ENCODE peak calls at places on chromosomes 12 and 14, in seven cellular contexts. G is astrocyte of the cerebellum, E is right lobe of liver, W is PC-3, L is fibroblast of pulmonary artery, I is progenitor cell of endocrine pancreas, O is lower lobe of right lung. U is an unnamed sample.

GRCh38 chr12:106226884-106227640 is 20.8 kb downstream of the CKAP4 start:
- DNase-seq in G (peak), E (no peak), W (peak), L (peak), I (no peak), O (no peak), U (no peak)

GRCh38 chr14:55131782-55132181 is 2.7 kb downstream of the LGALS3 start:
- DNase-seq in G (no peak), E (no peak), W (peak), L (no peak), I (no peak), O (no peak), U (no peak)

GRCh38 chr14:102500190-102500661 is 9.3 kb downstream of the ANKRD9 start:
- DNase-seq in G (peak), E (no peak), W (no peak), L (peak), I (no peak), O (peak), U (peak)

GRCh38 chr12:74538491-74539258 is 1.0 kb downstream of the ATXN7L3B start:
- DNase-seq in G (no peak), E (no peak), W (peak), L (no peak), I (no peak), O (no peak), U (no peak)

GRCh38 chr14:42224053-42224888 is 617.6 kb downstream of the LRFN5 start:
- DNase-seq in G (peak), E (peak), W (peak), L (peak), I (peak), O (no peak), U (no peak)

GRCh38 chr14:24246765-24247212 is 4.4 kb upstream of the TINF2 start:
- DNase-seq in G (no peak), E (peak), W (no peak), L (no peak), I (no peak), O (no peak), U (no peak)

GRCh38 chr12:131939007-131939406 is 9.9 kb downstream of the PUS1 start:
- DNase-seq in G (no peak), E (no peak), W (no peak), L (no peak), I (no peak), O (peak), U (no peak)

GRCh38 chr12:93766802-93767523 is 89.8 kb downstream of the CRADD start:
- DNase-seq in G (no peak), E (no peak), W (peak), L (peak), I (no peak), O (no peak), U (no peak)

GRCh38 chr14:29528889-29529288 is 398.8 kb downstream of the PRKD1 start:
- DNase-seq in G (peak), E (no peak), W (no peak), L (no peak), I (no peak), O (no peak), U (no peak)

GRCh38 chr12:69007858-69008314 is 74.9 kb upstream of the CPM start:
- DNase-seq in G (no peak), E (no peak), W (peak), L (peak), I (no peak), O (no peak), U (no peak)

GRCh38 chr14:28653521-28653920 is 113.1 kb upstream of the FOXG1 start:
- DNase-seq in G (no peak), E (no peak), W (peak), L (no peak), I (no peak), O (no peak), U (no peak)

GRCh38 chr14:61516957-61517356 is 178.4 kb upstream of the HIF1A start:
- DNase-seq in G (peak), E (no peak), W (peak), L (peak), I (no peak), O (no peak), U (no peak)

GRCh38 chr12:33596061-33596460 is 156.4 kb upstream of the SYT10 start:
- DNase-seq in G (no peak), E (no peak), W (no peak), L (peak), I (no peak), O (no peak), U (no peak)

GRCh38 chr12:88691811-88692210 is 111.5 kb upstream of the KITLG start:
- DNase-seq in G (no peak), E (no peak), W (no peak), L (peak), I (no peak), O (no peak), U (no peak)

GRCh38 chr12:113647048-113647447 is 175.4 kb upstream of the LHX5 start:
- DNase-seq in G (no peak), E (no peak), W (no peak), L (no peak), I (no peak), O (no peak), U (no peak)

GRCh38 chr14:101502761-101503392 is 58.4 kb upstream of the DIO3 start:
- DNase-seq in G (no peak), E (peak), W (no peak), L (no peak), I (no peak), O (peak), U (peak)

GRCh38 chr12:53575502-53576264 is 50.5 kb downstream of the ATF7 start:
- DNase-seq in G (no peak), E (no peak), W (peak), L (peak), I (no peak), O (no peak), U (no peak)

GRCh38 chr14:61478971-61479473 is 157.6 kb downstream of the PRKCH start:
- DNase-seq in G (no peak), E (no peak), W (no peak), L (no peak), I (no peak), O (no peak), U (no peak)

GRCh38 chr12:108650083-108650482 is 16.4 kb upstream of the SELPLG start:
- DNase-seq in G (no peak), E (no peak), W (no peak), L (no peak), I (no peak), O (no peak), U (no peak)

GRCh38 chr14:96017882-96018281 is 21.3 kb upstream of the C14orf132 start:
- DNase-seq in G (no peak), E (no peak), W (no peak), L (no peak), I (no peak), O (no peak), U (no peak)

GRCh38 chr14:35404246-35404495 is 378 bp downstream of the NFKBIA start:
- DNase-seq in G (no peak), E (no peak), W (no peak), L (no peak), I (no peak), O (no peak), U (no peak)

GRCh38 chr14:68935761-68936209 is 43.3 kb downstream of the ACTN1 start:
- DNase-seq in G (no peak), E (peak), W (no peak), L (peak), I (no peak), O (no peak), U (no peak)

GRCh38 chr14:67850066-67850830 is 30.7 kb downstream of the RAD51B start:
- DNase-seq in G (no peak), E (no peak), W (no peak), L (no peak), I (no peak), O (no peak), U (no peak)

GRCh38 chr14:51331651-51332367 is 91.8 kb downstream of the TMX1 start:
- DNase-seq in G (no peak), E (no peak), W (no peak), L (no peak), I (no peak), O (no peak), U (no peak)

GRCh38 chr14:53047302-53047701 is 96.5 kb upstream of the FERMT2 start:
- DNase-seq in G (no peak), E (no peak), W (no peak), L (no peak), I (no peak), O (no peak), U (no peak)

GRCh38 chr12:27901959-27902358 is 70.6 kb downstream of the PTHLH start:
- DNase-seq in G (no peak), E (no peak), W (no peak), L (peak), I (no peak), O (no peak), U (no peak)

GRCh38 chr12:109065154-109065852 is 12.9 kb downstream of the USP30 start:
- DNase-seq in G (no peak), E (peak), W (no peak), L (no peak), I (no peak), O (no peak), U (no peak)

GRCh38 chr14:58118097-58118496 is 33.9 kb downstream of the ARMH4 start:
- DNase-seq in G (no peak), E (no peak), W (peak), L (no peak), I (no peak), O (no peak), U (no peak)

GRCh38 chr12:75662501-75663159 is 151.2 kb upstream of the KRR1 start:
- DNase-seq in G (no peak), E (no peak), W (no peak), L (no peak), I (no peak), O (no peak), U (no peak)

GRCh38 chr14:83556746-83557460 is 1973.0 kb upstream of the FLRT2 start:
- DNase-seq in G (peak), E (no peak), W (peak), L (peak), I (no peak), O (no peak), U (no peak)

GRCh38 chr14:54778618-54779017 is 124.0 kb downstream of the GCH1 start:
- DNase-seq in G (no peak), E (peak), W (no peak), L (no peak), I (no peak), O (no peak), U (no peak)

GRCh38 chr12:118052324-118053070 is 8.5 kb downstream of the WSB2 start:
- DNase-seq in G (peak), E (peak), W (peak), L (peak), I (no peak), O (peak), U (no peak)

GRCh38 chr14:104751539-104752337 is 1.2 kb upstream of the SIVA1 start:
- DNase-seq in G (no peak), E (no peak), W (no peak), L (no peak), I (no peak), O (no peak), U (no peak)

GRCh38 chr14:23571701-23572523 is 4.3 kb upstream of the AP1G2 start:
- DNase-seq in G (no peak), E (no peak), W (no peak), L (no peak), I (no peak), O (no peak), U (no peak)

GRCh38 chr14:76647699-76648298 is 113.5 kb upstream of the VASH1 start:
- DNase-seq in G (peak), E (peak), W (peak), L (peak), I (peak), O (no peak), U (no peak)

GRCh38 chr12:125239563-125239962 is 174.3 kb downstream of the AACS start:
- DNase-seq in G (no peak), E (no peak), W (no peak), L (no peak), I (no peak), O (no peak), U (no peak)
- TF ChIP-seq CTCF in G (no peak), E (no peak), W (no peak), L (no peak), I (no peak), O (no peak), U (no peak)

GRCh38 chr12:22982635-22983034 is 357.7 kb downstream of the ETNK1 start:
- DNase-seq in G (no peak), E (no peak), W (no peak), L (no peak), I (no peak), O (no peak), U (no peak)
- TF ChIP-seq CTCF in G (no peak), E (no peak), W (no peak), L (no peak), I (no peak), O (no peak), U (no peak)

DNA sequence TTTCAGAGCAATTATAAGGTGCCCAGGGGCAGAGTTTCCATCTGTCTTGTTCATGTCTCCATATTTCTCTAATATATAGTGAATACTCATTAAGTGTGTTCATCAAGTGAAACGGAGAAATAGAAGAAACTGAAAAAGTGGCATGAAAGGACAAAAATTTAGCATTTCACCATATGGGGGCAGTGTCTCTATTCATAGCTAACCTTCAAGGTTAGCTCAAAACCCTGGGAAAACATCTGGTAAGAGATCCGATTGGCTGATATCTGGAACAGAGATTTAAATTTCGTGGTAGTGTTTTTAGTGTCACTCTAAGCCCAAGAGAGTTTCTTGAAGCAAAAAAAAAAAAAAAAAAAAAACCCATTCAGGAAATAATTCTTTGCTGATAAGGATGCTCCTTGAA is 367.5 kb downstream of the DAD1 start:
- DNase-seq in G (no peak), E (no peak), W (peak), L (peak), I (no peak), O (no peak), U (no peak)
- TF ChIP-seq CTCF in G (peak), E (no peak), W (peak), L (peak), I (peak), O (peak), U (peak)

GRCh38 chr14:92481386-92481785 is 32.2 kb upstream of the RIN3 start:
- DNase-seq in G (peak), E (peak), W (no peak), L (peak), I (no peak), O (no peak), U (no peak)
- TF ChIP-seq CTCF in G (peak), E (peak), W (peak), L (peak), I (no peak), O (no peak), U (no peak)

GRCh38 chr12:8482446-8483080 is 26.8 kb downstream of the CLEC6A start:
- DNase-seq in G (no peak), E (no peak), W (no peak), L (no peak), I (no peak), O (no peak), U (no peak)

DNA sequence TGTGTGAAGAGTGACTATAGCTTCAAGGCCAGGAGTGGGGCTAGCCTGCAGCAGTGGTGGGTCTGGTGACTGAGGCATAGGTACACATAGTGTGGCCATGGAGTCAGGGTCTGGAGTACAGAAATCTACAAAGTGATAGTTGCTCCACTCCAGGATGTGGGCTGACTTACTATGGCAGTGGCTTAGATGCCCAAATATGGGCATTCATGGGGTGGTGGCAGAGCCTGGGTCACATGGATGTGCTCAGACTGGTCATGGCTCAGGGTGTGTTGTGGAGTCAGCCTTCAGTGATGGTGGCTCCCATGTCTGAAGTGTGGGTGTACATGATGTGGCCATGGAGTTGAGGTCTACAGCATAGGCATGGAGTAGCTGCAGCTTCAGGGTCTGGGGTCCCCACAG is 27.3 kb downstream of the CLEC6A start:
- DNase-seq in G (no peak), E (no peak), W (no peak), L (no peak), I (no peak), O (no peak), U (no peak)
- TF ChIP-seq CTCF in G (no peak), E (no peak), W (no peak), L (no peak), I (no peak), O (no peak), U (no peak)

DNA sequence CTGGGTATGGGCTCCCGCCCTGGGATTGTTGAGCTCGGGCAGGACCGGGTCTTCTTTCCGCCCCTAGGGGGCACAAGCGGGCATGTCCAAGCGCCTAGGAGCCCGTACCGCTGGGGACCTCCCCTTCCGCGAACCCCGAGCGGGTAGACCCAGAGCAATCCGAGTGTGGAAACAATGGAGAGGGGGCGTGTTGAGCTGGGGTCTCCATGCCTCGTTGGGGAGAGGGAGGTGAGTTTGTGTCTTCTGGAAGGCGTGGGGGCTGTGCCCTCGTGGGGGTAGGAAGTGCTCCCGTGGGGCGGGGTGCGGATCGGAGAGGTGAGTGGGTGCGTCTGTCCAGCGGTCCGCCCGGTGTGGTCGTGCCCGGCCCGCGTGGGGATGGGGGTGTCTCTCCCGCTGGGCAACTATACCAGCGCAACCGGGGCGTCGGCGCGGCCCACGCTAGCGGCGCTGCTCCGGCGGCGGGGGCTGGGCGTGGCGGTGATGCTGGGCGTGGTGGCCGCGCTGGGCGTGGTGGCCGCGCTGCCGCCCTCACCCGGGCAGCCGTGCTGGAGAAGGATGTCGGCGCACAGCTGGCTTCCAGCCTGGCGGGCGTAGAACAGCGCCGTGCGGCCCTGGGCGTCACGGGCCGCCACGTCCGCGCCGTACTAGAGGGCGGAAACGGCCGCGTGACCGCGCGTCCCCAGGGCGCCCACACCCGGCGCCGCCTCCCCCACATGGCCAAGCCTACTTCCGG is 12.2 kb downstream of the AGAP2 start:
- DNase-seq in G (peak), E (peak), W (peak), L (peak), I (peak), O (peak), U (peak)
- TF ChIP-seq CTCF in G (peak), E (peak), W (peak), L (peak), I (peak), O (peak), U (no peak)